ENCODE peak calls at places on chromosomes 11 and 22, in seven cellular contexts. G is tibial artery, X is endodermal cell, U is transverse colon, W is mammary epithelial cell, H is cardiac muscle cell, Q is psoas muscle. J is an unnamed sample.

GRCh38 chr11:64303109-64304031 is 2.0 kb upstream of the ESRRA start:
- DNase-seq in H (no peak), X (no peak), G (no peak), Q (no peak), U (no peak), W (no peak), J (no peak)

GRCh38 chr22:29623553-29624169 is 20.2 kb downstream of the NF2 start:
- DNase-seq in H (no peak), G (no peak), Q (no peak), X (no peak), U (no peak), W (no peak), J (no peak)

GRCh38 chr11:122655527-122656072 is at the start of gene UBASH3B:
- DNase-seq in G (peak), U (peak), X (peak), H (peak), Q (peak), W (peak), J (peak)

GRCh38 chr22:35582861-35583670 is 34.1 kb downstream of the MB start:
- DNase-seq in G (peak), X (peak), H (peak), W (no peak), Q (peak), U (peak), J (peak)

GRCh38 chr22:31346733-31347250 is 646 bp upstream of the PATZ1 start:
- DNase-seq in H (peak), Q (peak), X (no peak), W (peak), G (peak), U (peak), J (peak)

GRCh38 chr11:104337273-104337672 is 173.3 kb upstream of the PDGFD start:
- DNase-seq in X (no peak), W (peak), G (no peak), H (no peak), Q (no peak), U (no peak), J (peak)

GRCh38 chr22:20438066-20438677 is 547 bp upstream of the SCARF2 start:
- DNase-seq in X (peak), H (peak), Q (peak), W (no peak), G (peak), U (no peak), J (no peak)

GRCh38 chr11:59207988-59208432 is 4.7 kb downstream of the MPEG1 start:
- DNase-seq in Q (no peak), G (no peak), U (no peak), W (peak), H (peak), X (peak), J (peak)

GRCh38 chr11:93704237-93704636 is 37.1 kb downstream of the TAF1D start:
- DNase-seq in Q (no peak), W (no peak), U (no peak), X (no peak), H (no peak), G (no peak), J (no peak)

GRCh38 chr11:60959445-60959844 is 7.5 kb upstream of the SLC15A3 start:
- DNase-seq in U (no peak), W (no peak), H (peak), X (no peak), Q (no peak), G (no peak), J (no peak)

GRCh38 chr11:88979641-88980040 is 86.1 kb downstream of the GRM5 start:
- DNase-seq in U (no peak), X (no peak), W (peak), H (no peak), G (no peak), Q (no peak), J (no peak)

GRCh38 chr22:39947488-39948216 is 12.5 kb upstream of the TMA7B start:
- DNase-seq in X (no peak), G (no peak), Q (no peak), H (no peak), U (no peak), W (no peak), J (no peak)

GRCh38 chr11:91170711-91171110 is 947.9 kb upstream of the CHORDC1 start:
- DNase-seq in G (no peak), U (no peak), Q (no peak), W (no peak), H (no peak), X (no peak), J (no peak)

GRCh38 chr22:31692186-31692886 is 30.3 kb upstream of the PISD start:
- DNase-seq in W (peak), U (no peak), Q (no peak), G (no peak), X (no peak), H (peak), J (no peak)

GRCh38 chr22:49667236-49667635 is 160.4 kb downstream of the BRD1 start:
- DNase-seq in X (peak), H (no peak), G (peak), W (no peak), Q (no peak), U (peak), J (peak)

GRCh38 chr11:70788247-70789022 is 390.1 kb downstream of the CTTN start:
- DNase-seq in Q (no peak), X (no peak), W (peak), G (no peak), U (no peak), H (peak), J (peak)

GRCh38 chr22:17946691-17947367 is 77.5 kb downstream of the MICAL3 start:
- DNase-seq in X (no peak), U (no peak), W (peak), Q (no peak), G (no peak), H (no peak), J (no peak)

GRCh38 chr22:32106930-32107329 is 52.2 kb downstream of the C22orf42 start:
- DNase-seq in H (peak), W (peak), X (peak), U (no peak), G (no peak), Q (no peak), J (no peak)

GRCh38 chr22:39622881-39623367 is 52.4 kb downstream of the CACNA1I start:
- DNase-seq in Q (peak), H (peak), W (peak), G (no peak), X (peak), U (peak), J (peak)

GRCh38 chr22:37981282-37982011 is 2.9 kb downstream of the SOX10 start:
- DNase-seq in X (no peak), U (peak), Q (no peak), H (no peak), W (no peak), G (no peak), J (peak)

GRCh38 chr22:32926600-32926999 is 125.1 kb downstream of the TIMP3 start:
- DNase-seq in X (peak), Q (no peak), U (no peak), W (peak), G (no peak), H (peak), J (no peak)

GRCh38 chr11:110093407-110094297 is 460 bp downstream of the ZC3H12C start:
- DNase-seq in H (peak), W (peak), G (peak), Q (peak), X (peak), U (peak), J (peak)

GRCh38 chr11:73989156-73989555 is 6.5 kb upstream of the UCP2 start:
- DNase-seq in H (peak), G (no peak), W (no peak), U (no peak), X (no peak), Q (no peak), J (no peak)

GRCh38 chr11:2298795-2299747 is 2.6 kb downstream of the C11orf21 start:
- DNase-seq in X (peak), H (peak), G (peak), U (peak), W (peak), Q (peak), J (peak)

GRCh38 chr11:133886029-133886428 is 40.7 kb upstream of the SPATA19 start:
- DNase-seq in X (no peak), H (no peak), Q (no peak), W (no peak), G (no peak), U (no peak), J (no peak)

GRCh38 chr22:37260939-37261338 is 16.9 kb upstream of the RAC2 start:
- DNase-seq in H (peak), U (peak), Q (peak), W (peak), G (no peak), X (peak), J (peak)

GRCh38 chr11:73225001-73225686 is 7.1 kb downstream of the P2RY2 start:
- DNase-seq in U (no peak), X (peak), W (no peak), Q (peak), H (no peak), G (peak), J (no peak)

GRCh38 chr11:30911247-30911646 is 325.1 kb upstream of the MPPED2 start:
- DNase-seq in H (no peak), W (no peak), Q (no peak), U (no peak), G (no peak), X (peak), J (no peak)

GRCh38 chr11:129614256-129614944 is 201.2 kb upstream of the TMEM45B start:
- DNase-seq in H (no peak), U (no peak), X (no peak), Q (no peak), G (no peak), W (no peak), J (no peak)

GRCh38 chr11:118705111-118705741 is 25.8 kb upstream of the TREH start:
- DNase-seq in W (no peak), X (no peak), U (peak), Q (no peak), H (no peak), G (no peak), J (no peak)

GRCh38 chr11:47355283-47356128 is 3.0 kb upstream of the MYBPC3 start:
- DNase-seq in H (peak), Q (peak), U (peak), W (peak), X (peak), G (peak), J (peak)

GRCh38 chr11:100827934-100828661 is 141.0 kb downstream of the ARHGAP42 start:
- DNase-seq in H (peak), U (no peak), Q (no peak), W (peak), X (peak), G (no peak), J (no peak)

GRCh38 chr11:75852406-75853017 is 37.5 kb downstream of the UVRAG start:
- DNase-seq in G (no peak), U (no peak), X (no peak), Q (no peak), W (no peak), H (peak), J (no peak)

GRCh38 chr11:78060533-78060932 is 3.1 kb upstream of the THRSP start:
- DNase-seq in Q (no peak), X (no peak), H (no peak), W (no peak), U (no peak), G (no peak), J (no peak)

GRCh38 chr11:130585545-130585944 is 137.1 kb downstream of the ADAMTS15 start:
- DNase-seq in H (peak), G (no peak), W (peak), X (no peak), Q (no peak), U (no peak), J (no peak)

GRCh38 chr11:64729851-64730382 is 6.9 kb upstream of the NRXN2 start:
- DNase-seq in Q (no peak), H (no peak), W (no peak), X (peak), U (peak), G (no peak), J (peak)

GRCh38 chr11:28910926-28911325 is 802.7 kb downstream of the METTL15 start:
- DNase-seq in H (peak), U (no peak), W (no peak), Q (no peak), G (no peak), X (no peak), J (no peak)

DNA sequence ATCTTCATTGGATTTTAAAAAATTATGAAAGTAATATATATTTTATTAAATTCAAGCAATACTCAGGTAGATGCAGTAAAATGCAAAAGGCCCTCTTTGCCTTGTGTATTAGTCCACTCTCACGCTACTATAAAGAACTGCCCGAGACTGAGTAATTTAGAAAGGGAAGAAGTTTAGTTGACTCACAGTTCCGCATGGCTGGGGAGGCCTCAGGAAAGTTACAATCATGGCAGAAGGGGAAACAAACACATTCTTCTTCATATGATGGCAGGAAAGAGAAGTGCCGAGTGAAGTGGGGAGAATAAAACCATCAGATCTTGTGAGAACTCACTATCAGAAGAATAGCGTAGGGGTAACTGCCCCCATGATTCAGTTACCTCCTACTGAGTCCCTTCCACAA is 130.8 kb downstream of the HIPK3 start:
- DNase-seq in Q (no peak), U (no peak), W (no peak), G (no peak), H (no peak), X (no peak), J (no peak)
- TF ChIP-seq CTCF in Q (no peak), U (no peak), W (no peak), G (no peak), H (no peak), X (no peak), J (no peak)

DNA sequence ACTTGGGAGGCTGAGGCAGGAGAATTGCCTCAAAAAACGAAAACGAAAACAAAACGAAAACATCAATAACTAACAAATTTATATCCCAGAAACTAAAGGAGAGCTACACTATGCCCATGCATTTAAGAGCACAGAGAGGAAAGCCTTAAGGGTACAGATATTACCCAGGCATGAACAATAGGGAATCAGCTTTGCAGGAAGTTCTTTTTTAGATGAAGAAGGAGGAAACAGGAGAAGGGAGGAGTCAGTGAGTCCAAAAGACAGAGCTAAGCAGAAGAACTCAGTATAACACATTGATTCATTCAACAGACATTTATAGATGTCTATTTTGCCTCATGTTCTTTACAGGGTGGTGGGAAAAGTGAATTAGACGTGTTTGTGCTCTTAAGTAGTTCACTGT is 8.3 kb downstream of the MRPL17 start:
- DNase-seq in Q (no peak), G (no peak), X (no peak), H (no peak), W (no peak), U (no peak), J (no peak)
- H3K27ac ChIP-seq in Q (no peak), G (no peak), X (no peak), H (no peak), W (no peak), U (no peak), J (no peak)

GRCh38 chr22:44214187-44214586 is 33.5 kb downstream of the PARVG start:
- DNase-seq in U (no peak), X (peak), H (no peak), Q (no peak), W (no peak), G (no peak), J (no peak)
- TF ChIP-seq CTCF in U (no peak), X (no peak), H (no peak), Q (no peak), W (no peak), G (no peak), J (no peak)

GRCh38 chr11:67376022-67376386 is 2.6 kb upstream of the CLCF1 start:
- DNase-seq in U (no peak), Q (no peak), X (no peak), G (no peak), H (no peak), W (no peak), J (no peak)
- H3K27ac ChIP-seq in U (no peak), Q (no peak), X (no peak), G (no peak), H (no peak), W (no peak), J (no peak)

GRCh38 chr11:65853249-65853979 is 4.6 kb downstream of the CFL1 start:
- DNase-seq in X (peak), G (peak), H (no peak), W (no peak), Q (no peak), U (peak), J (no peak)
- TF ChIP-seq CTCF in X (peak), G (no peak), H (peak), W (no peak), Q (no peak), U (no peak), J (no peak)

GRCh38 chr11:11788067-11788710 is 53.6 kb upstream of the USP47 start:
- DNase-seq in U (no peak), X (no peak), H (no peak), W (no peak), Q (no peak), G (no peak), J (no peak)

GRCh38 chr11:11789735-11790369 is 51.9 kb upstream of the USP47 start:
- DNase-seq in Q (no peak), X (peak), G (no peak), H (peak), W (no peak), U (no peak), J (no peak)

GRCh38 chr11:11786771-11787170 is 55.0 kb upstream of the USP47 start:
- DNase-seq in W (no peak), U (no peak), X (peak), H (peak), Q (no peak), G (no peak), J (no peak)

GRCh38 chr11:11786234-11786633 is 55.5 kb upstream of the USP47 start:
- DNase-seq in G (no peak), H (peak), Q (no peak), U (no peak), W (peak), X (no peak), J (no peak)

GRCh38 chr11:11787305-11788066 is 54.3 kb upstream of the USP47 start:
- DNase-seq in G (peak), U (peak), X (peak), Q (peak), H (peak), W (peak), J (peak)
- H3K27ac ChIP-seq in G (no peak), U (no peak), X (no peak), Q (no peak), H (no peak), W (no peak), J (no peak)

DNA sequence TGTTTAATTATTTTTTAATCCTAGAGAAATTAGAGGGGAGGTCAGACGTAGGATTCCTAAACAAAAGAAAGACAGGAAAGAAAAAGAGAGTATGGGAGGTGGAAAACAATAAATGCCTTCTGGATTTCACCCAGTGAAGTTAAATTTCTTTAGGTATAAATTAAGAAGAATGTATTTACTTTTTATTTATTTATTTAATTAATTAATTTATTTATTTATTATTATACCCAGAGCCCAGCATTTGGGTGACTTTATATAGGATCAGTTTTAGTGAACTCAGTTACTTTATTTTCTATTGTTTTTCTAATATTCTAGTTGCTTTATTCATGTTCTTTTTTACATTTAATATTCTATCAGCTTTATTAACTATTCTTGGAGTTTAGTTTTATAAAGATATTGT is 551.8 kb downstream of the LUZP2 start:
- DNase-seq in X (no peak), W (no peak), G (no peak), H (no peak), U (no peak), Q (no peak), J (no peak)
- TF ChIP-seq CTCF in X (no peak), W (no peak), G (no peak), H (no peak), U (no peak), Q (no peak), J (no peak)